ENCODE peak calls at places on chromosomes 5 and 9, in four cellular contexts. B is K562, X is IMR-90, R is H1. P is an unnamed sample.

GRCh38 chr5:9817819-9818218 is 187.7 kb upstream of the TAS2R1 start:
- DNase-seq in B (no peak), X (no peak), R (no peak), P (no peak)

GRCh38 chr9:36937346-36937745 is 96.7 kb downstream of the PAX5 start:
- DNase-seq in B (no peak), X (no peak), R (no peak), P (no peak)

GRCh38 chr9:132806723-132807421 is 71.2 kb downstream of the AK8 start:
- DNase-seq in B (no peak), X (no peak), R (peak), P (no peak)

GRCh38 chr9:69820955-69821788 is 555 bp downstream of the CFAP95 start:
- DNase-seq in B (no peak), X (no peak), R (no peak), P (no peak)

GRCh38 chr9:116695441-116695840 is 8.3 kb downstream of the TRIM32 start:
- DNase-seq in B (no peak), X (no peak), R (no peak), P (no peak)

GRCh38 chr5:33441241-33441844 is 578 bp downstream of the TARS1 start:
- DNase-seq in B (peak), X (peak), R (no peak), P (no peak)

GRCh38 chr5:171454549-171454948 is 35.1 kb downstream of the FGF18 start:
- DNase-seq in B (no peak), X (no peak), R (no peak), P (no peak)

GRCh38 chr5:146825033-146825432 is 53.5 kb downstream of the PPP2R2B start:
- DNase-seq in B (peak), X (peak), R (peak), P (no peak)

GRCh38 chr9:5326893-5327548 is 12.7 kb downstream of the RLN1 start:
- DNase-seq in B (peak), X (peak), R (peak), P (no peak)

GRCh38 chr5:92912280-92912679 is 668.7 kb downstream of the NR2F1-AS1 start:
- DNase-seq in B (no peak), X (no peak), R (no peak), P (no peak)

GRCh38 chr5:56515011-56515410 is 281.9 kb upstream of the ANKRD55 start:
- DNase-seq in B (no peak), X (no peak), R (no peak), P (no peak)

GRCh38 chr9:127557998-127558546 is 54.0 kb upstream of the STXBP1 start:
- DNase-seq in B (no peak), X (no peak), R (no peak), P (no peak)

GRCh38 chr9:88952976-88953375 is 38.3 kb upstream of the S1PR3 start:
- DNase-seq in B (no peak), X (no peak), R (peak), P (no peak)

GRCh38 chr5:65861830-65862241 is 64.5 kb upstream of the ERBIN start:
- DNase-seq in B (no peak), X (peak), R (no peak), P (no peak)

GRCh38 chr9:100324594-100325200 is 28.0 kb downstream of the TEX10 start:
- DNase-seq in B (peak), X (peak), R (no peak), P (no peak)

GRCh38 chr5:16565118-16565517 is 51.7 kb downstream of the RETREG1 start:
- DNase-seq in B (no peak), X (no peak), R (no peak), P (no peak)

GRCh38 chr9:38700695-38701094 is 19.2 kb downstream of the FAM240B start:
- DNase-seq in B (no peak), X (peak), R (no peak), P (no peak)

GRCh38 chr9:19127881-19128719 is 808 bp upstream of the PLIN2 start:
- DNase-seq in B (no peak), X (no peak), R (peak), P (no peak)

GRCh38 chr5:77972545-77973252 is 196.6 kb upstream of the TBCA start:
- DNase-seq in B (no peak), X (no peak), R (no peak), P (no peak)

GRCh38 chr5:77974576-77974975 is 198.4 kb upstream of the TBCA start:
- DNase-seq in B (no peak), X (no peak), R (no peak), P (no peak)

GRCh38 chr5:77970891-77971290 is 194.8 kb upstream of the TBCA start:
- DNase-seq in B (no peak), X (no peak), R (no peak), P (no peak)

GRCh38 chr5:77971965-77972544 is 195.9 kb upstream of the TBCA start:
- DNase-seq in B (no peak), X (no peak), R (no peak), P (no peak)

GRCh38 chr5:77973253-77973609 is 197.1 kb upstream of the TBCA start:
- DNase-seq in B (peak), X (no peak), R (no peak), P (no peak)
- TF ChIP-seq CTCF in B (no peak), X (no peak), R (peak), P (no peak)

GRCh38 chr5:73944581-73944980 is 318.6 kb downstream of the ARHGEF28 start:
- DNase-seq in B (no peak), X (no peak), R (no peak), P (no peak)

GRCh38 chr5:73946926-73947455 is 321.0 kb downstream of the ARHGEF28 start:
- DNase-seq in B (no peak), X (no peak), R (no peak), P (no peak)

GRCh38 chr5:73946278-73946677 is 320.3 kb downstream of the ARHGEF28 start:
- DNase-seq in B (no peak), X (no peak), R (no peak), P (no peak)

GRCh38 chr5:73943375-73943774 is 317.4 kb downstream of the ARHGEF28 start:
- DNase-seq in B (no peak), X (no peak), R (no peak), P (no peak)

DNA sequence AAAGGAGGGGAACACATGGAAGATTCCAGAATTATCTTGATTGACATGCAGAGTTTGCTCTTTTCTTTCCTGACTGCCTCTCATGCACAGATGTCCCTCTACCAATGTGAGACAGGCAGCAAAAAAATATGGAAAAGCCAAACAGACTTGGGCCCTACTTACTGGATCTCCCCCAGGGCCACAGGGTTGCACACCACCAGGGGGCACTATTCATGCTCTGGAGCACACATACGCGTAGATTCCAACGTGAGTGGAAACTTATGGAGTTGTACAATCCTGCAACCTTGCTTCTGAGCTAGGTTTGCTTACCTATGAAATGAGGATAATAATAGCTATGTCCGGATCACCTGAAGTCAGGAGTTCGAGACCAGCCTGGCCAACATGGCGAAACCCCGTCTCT is 319.5 kb downstream of the ARHGEF28 start:
- DNase-seq in B (peak), X (no peak), R (peak), P (no peak)
- TF ChIP-seq CTCF in B (peak), X (no peak), R (peak), P (peak)

GRCh38 chr5:167971706-167972105 is 319.7 kb upstream of the WWC1 start:
- DNase-seq in B (no peak), X (no peak), R (no peak), P (no peak)

GRCh38 chr5:167964529-167964928 is 326.9 kb upstream of the WWC1 start:
- DNase-seq in B (no peak), X (no peak), R (no peak), P (no peak)

GRCh38 chr5:167970002-167970401 is 321.4 kb upstream of the WWC1 start:
- DNase-seq in B (no peak), X (peak), R (no peak), P (no peak)

GRCh38 chr5:167968784-167969183 is 322.7 kb upstream of the WWC1 start:
- DNase-seq in B (no peak), X (no peak), R (no peak), P (no peak)

GRCh38 chr5:167967494-167968180 is 323.8 kb upstream of the WWC1 start:
- DNase-seq in B (no peak), X (no peak), R (no peak), P (no peak)
- TF ChIP-seq CTCF in B (no peak), X (no peak), R (peak), P (no peak)

DNA sequence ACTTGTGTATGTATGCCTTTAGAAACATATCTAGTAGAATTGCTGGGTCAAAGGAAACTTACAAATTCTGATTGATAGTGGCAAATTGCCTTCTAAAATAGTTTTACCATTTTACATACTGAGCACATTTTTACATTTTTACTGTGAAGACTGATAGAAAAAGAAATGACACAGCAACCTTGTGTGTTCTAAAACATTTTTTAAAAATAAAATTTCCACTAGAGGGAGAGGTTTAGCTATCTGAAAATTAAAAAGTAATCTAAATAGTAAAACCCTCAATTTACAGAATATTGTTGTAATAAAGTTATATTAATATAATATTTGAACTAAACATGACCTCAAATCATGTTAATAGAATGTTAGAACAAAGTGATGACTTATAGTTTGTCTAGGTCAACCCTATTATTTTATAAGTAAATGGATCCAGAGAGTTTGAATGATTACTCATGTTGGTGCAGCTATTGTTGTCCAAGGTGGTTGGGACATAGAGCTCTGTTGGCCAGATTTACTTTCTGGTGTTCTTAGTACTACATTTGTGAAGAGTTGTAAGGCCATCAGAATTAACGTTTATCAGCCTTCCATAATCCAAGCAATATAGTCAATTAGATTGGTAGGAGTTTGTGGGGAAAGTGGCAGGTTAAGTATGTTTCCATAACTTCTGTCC is 17.2 kb downstream of the CENPP start:
- DNase-seq in B (no peak), X (peak), R (no peak), P (no peak)
- TF ChIP-seq CTCF in B (no peak), X (peak), R (no peak), P (no peak)

GRCh38 chr9:90916147-90916734 is 114.6 kb downstream of the SYK start:
- DNase-seq in B (no peak), X (peak), R (no peak), P (no peak)
- TF ChIP-seq CTCF in B (no peak), X (no peak), R (no peak), P (no peak)

DNA sequence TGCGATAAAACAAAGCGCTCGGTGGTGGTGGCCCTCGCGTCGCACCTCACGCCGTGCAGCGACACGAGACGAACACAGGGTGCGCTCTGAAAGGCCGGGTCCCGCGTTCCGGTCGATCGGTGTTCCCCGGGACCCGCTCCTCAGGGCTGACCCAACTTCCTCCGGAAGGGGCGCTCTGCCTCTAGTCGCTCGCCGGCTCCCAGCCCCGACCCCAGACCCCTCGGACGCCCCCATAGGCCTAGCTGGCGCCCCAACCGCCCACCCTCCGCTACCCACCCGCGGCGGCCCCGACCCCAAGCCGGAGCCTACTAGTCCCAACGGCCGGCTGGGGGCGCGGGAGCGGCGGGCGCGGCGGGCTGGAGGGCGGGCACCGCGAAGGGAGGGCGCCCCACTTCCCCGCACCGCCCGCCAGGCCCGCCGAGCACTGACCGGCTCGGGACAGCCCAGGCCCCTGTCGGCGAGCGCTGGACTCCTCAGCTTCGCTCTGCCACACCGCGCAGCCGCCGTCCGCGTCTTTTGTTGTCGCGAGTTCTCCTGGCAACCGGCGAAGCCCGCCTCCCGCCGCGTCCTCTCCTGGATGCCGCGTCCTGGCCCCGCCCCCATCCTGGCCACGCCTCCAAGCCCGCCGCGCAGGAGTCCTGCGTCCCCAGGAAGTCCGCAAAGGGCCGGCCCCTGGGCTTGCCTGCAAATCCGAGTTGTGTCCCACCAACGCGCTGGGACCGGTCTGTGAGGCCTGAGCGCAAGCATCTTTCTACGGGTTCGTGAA is at the start of gene KIF27:
- DNase-seq in B (peak), X (peak), R (peak), P (peak)
- TF ChIP-seq CTCF in B (peak), X (peak), R (peak), P (no peak)

GRCh38 chr9:113316032-113316431 is 12.9 kb upstream of the RNF183 start:
- DNase-seq in B (no peak), X (no peak), R (no peak), P (no peak)

GRCh38 chr9:113313276-113313675 is 10.1 kb upstream of the RNF183 start:
- DNase-seq in B (no peak), X (no peak), R (no peak), P (no peak)

GRCh38 chr9:113320051-113320450 is 16.9 kb upstream of the RNF183 start:
- DNase-seq in B (no peak), X (no peak), R (no peak), P (no peak)

GRCh38 chr9:113319054-113319453 is 15.9 kb upstream of the RNF183 start:
- DNase-seq in B (no peak), X (no peak), R (no peak), P (no peak)

GRCh38 chr9:113317777-113318176 is 14.6 kb upstream of the RNF183 start:
- DNase-seq in B (no peak), X (no peak), R (no peak), P (no peak)
- TF ChIP-seq CTCF in B (peak), X (peak), R (no peak), P (no peak)

DNA sequence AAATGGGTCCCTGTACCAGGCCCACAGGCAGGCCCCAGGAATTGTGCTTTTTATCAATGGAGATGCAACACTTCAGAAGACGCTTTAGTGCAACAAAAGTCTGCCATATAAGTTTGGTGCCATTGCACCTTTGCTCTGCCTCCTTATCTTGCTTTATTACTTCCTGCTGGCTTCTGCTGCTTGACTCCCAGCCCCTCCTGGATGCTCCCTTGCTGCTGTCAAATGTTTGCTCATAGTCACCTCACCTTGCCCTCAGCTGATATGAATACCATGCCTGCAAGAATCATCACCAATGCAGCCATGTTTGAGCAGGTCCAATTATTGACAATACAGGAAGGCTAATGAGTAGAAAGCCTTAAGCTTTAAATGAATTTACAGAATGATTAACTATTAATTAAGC is 25.4 kb downstream of the MEGF10 start:
- DNase-seq in B (no peak), X (no peak), R (no peak), P (no peak)
- TF ChIP-seq CTCF in B (no peak), X (no peak), R (no peak), P (no peak)

DNA sequence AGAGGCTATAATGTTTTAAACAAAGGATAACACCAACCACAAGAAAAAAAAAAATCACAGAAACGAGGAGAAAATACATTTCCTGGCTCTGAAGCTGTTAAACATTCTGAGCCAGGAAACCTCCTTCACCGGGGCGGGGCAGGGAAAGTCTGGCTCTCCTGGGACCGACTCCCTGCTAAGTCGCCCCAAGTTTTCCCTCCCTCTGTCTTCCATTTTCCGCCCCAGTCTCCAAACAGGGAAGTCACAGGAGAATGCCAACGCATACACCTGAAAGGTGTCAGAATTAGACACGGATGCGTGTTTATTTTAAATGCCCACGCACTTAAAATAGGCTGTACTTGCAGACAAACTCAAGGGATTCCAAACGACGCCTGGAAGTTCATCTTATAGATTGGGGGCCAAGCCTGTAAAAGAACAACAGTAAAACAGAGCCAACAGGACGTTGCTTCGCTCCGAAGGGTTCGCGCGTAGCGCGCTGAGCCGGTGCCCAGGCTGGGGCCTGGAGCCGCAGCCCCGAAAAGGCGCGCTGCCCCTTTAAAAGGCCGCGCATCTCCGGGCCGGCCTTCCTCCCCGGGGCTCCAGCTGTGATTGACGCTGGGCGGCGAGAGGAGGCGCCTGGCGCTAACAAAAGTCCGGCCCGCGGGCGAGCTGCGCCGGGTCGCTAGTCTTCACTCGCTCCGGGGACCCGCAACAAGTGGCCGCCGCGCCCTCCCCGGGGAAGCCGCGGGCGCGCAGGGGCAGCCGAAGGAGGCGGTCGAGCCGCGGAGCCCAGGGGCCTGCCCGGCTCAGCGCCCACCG is at the start of gene FBXL7:
- DNase-seq in B (no peak), X (peak), R (peak), P (no peak)
- TF ChIP-seq CTCF in B (no peak), X (peak), R (peak), P (no peak)

GRCh38 chr5:151313357-151313756 is 9.8 kb upstream of the SLC36A3 start:
- DNase-seq in B (no peak), X (no peak), R (no peak), P (no peak)

GRCh38 chr5:151315998-151316597 is 12.5 kb upstream of the SLC36A3 start:
- DNase-seq in B (peak), X (peak), R (peak), P (peak)

GRCh38 chr5:151320481-151320880 is 16.9 kb upstream of the SLC36A3 start:
- DNase-seq in B (no peak), X (no peak), R (no peak), P (no peak)

GRCh38 chr5:151319334-151319733 is 15.8 kb upstream of the SLC36A3 start:
- DNase-seq in B (peak), X (peak), R (no peak), P (no peak)
- TF ChIP-seq CTCF in B (no peak), X (no peak), R (peak), P (peak)

P was measured in D721Med.